ENCODE peak calls at places on chromosomes 16 and 17, in seven cellular contexts. X is endodermal cell, B is dorsolateral prefrontal cortex, U is retinal pigment epithelial cell, F is fibroblast of pulmonary artery, V is AG10803, Q is osteoblast. Z is an unnamed sample.

GRCh38 chr17:1714980-1715802 is 5.0 kb upstream of the TLCD2 start:
- DNase-seq in Q (peak), U (no peak), V (peak), B (no peak), X (peak), F (peak), Z (no peak)

GRCh38 chr17:31533546-31534155 is 142.2 kb downstream of the RAB11FIP4 start:
- DNase-seq in U (no peak), F (peak), Q (peak), X (peak), V (peak), B (no peak), Z (no peak)

GRCh38 chr16:75341934-75342811 is 90.7 kb upstream of the BCAR1 start:
- DNase-seq in V (peak), Q (peak), F (peak), U (peak), B (no peak), X (no peak), Z (no peak)

GRCh38 chr17:21524211-21524591 is 148.0 kb downstream of the KCNJ12 start:
- DNase-seq in U (peak), X (peak), F (peak), B (no peak), V (no peak), Q (no peak), Z (no peak)

GRCh38 chr16:87305505-87306391 is 11.4 kb downstream of the C16orf95 start:
- DNase-seq in Q (peak), B (no peak), X (peak), F (peak), U (no peak), V (peak), Z (peak)

GRCh38 chr17:39738568-39738901 is 797 bp downstream of the GRB7 start:
- DNase-seq in F (no peak), U (no peak), B (no peak), X (peak), V (no peak), Q (no peak), Z (no peak)

GRCh38 chr16:27963471-27963965 is 100.0 kb downstream of the GSG1L start:
- DNase-seq in Q (no peak), U (no peak), F (no peak), X (no peak), V (no peak), B (no peak), Z (no peak)

GRCh38 chr16:87391324-87391949 is 699 bp upstream of the MAP1LC3B start:
- DNase-seq in U (no peak), V (peak), B (no peak), F (peak), Q (peak), X (peak), Z (peak)

GRCh38 chr17:31061678-31062077 is 33.1 kb upstream of the NF1 start:
- DNase-seq in X (peak), U (no peak), V (no peak), F (no peak), Q (no peak), B (no peak), Z (no peak)

GRCh38 chr17:1012823-1013728 is 16.1 kb downstream of the TIMM22 start:
- DNase-seq in X (no peak), U (no peak), B (no peak), Q (peak), F (no peak), V (no peak), Z (peak)

GRCh38 chr16:62149646-62150045 is 113.4 kb upstream of the CDH8 start:
- DNase-seq in U (peak), V (peak), X (no peak), B (no peak), Q (no peak), F (no peak), Z (no peak)

GRCh38 chr17:75308732-75309629 is 19.7 kb upstream of the SLC25A19 start:
- DNase-seq in B (no peak), U (no peak), V (no peak), Q (peak), F (no peak), X (no peak), Z (no peak)

GRCh38 chr17:42682400-42683384 is at the start of gene CNTNAP1:
- DNase-seq in F (peak), B (no peak), X (peak), Q (peak), U (no peak), V (peak), Z (no peak)

GRCh38 chr17:21125862-21126261 is 902 bp upstream of the DHRS7B start:
- DNase-seq in F (no peak), B (no peak), Q (no peak), U (no peak), X (no peak), V (no peak), Z (no peak)

GRCh38 chr17:3843935-3844516 is 2.0 kb downstream of the NCBP3 start:
- DNase-seq in U (no peak), V (peak), Q (peak), B (no peak), X (peak), F (peak), Z (no peak)

DNA sequence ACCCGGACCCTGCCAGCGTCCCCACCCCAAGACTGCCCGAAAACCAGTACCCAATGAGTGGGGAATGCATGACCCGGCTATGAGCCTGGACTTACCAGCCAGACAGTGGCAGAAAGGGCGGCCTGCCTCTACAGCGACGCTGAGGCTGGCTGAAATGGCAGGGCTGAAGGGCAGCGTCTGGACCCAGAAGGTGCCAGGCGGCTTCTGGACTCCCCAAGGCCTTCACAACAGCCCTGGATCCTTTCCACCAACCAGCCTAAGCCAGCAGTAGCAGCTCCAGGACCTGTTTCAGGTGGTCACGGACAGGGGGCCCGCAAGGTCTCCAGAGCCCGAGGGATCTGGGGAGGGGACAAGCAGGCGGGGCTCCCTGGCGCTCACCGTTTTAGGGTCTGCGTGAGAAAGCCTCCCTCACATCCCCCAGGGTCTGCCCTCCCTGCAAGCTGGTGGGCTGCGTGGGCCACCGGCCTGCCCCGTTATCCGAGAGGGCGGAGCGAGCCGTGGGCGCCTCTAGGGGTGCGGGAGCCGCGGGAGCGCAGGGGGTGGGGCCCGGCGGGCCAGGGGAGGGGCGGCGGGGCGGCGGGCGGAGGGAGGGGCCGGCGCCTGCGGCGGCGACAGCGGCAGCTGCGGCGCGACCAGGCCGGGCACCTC is at the start of gene RIPOR1:
- DNase-seq in V (peak), F (no peak), B (no peak), X (peak), U (no peak), Q (peak), Z (no peak)
- TF ChIP-seq CTCF in V (peak), F (no peak), B (no peak), X (no peak), U (no peak), Q (no peak), Z (no peak)

GRCh38 chr17:62627219-62627903 is at the start of gene MRC2:
- DNase-seq in F (peak), B (no peak), Q (peak), V (peak), U (no peak), X (peak), Z (no peak)
- TF ChIP-seq CTCF in F (no peak), B (no peak), Q (no peak), V (no peak), U (no peak), X (peak), Z (peak)

GRCh38 chr17:82914375-82914774 is 74.6 kb upstream of the ZNF750 start:
- DNase-seq in V (peak), B (no peak), F (no peak), U (no peak), Q (peak), X (no peak), Z (no peak)
- TF ChIP-seq CTCF in V (peak), B (no peak), F (peak), U (no peak), Q (peak), X (no peak), Z (no peak)

GRCh38 chr16:30457743-30458560 is 12.3 kb upstream of the SEPHS2 start:
- DNase-seq in X (no peak), B (no peak), V (no peak), Q (no peak), F (no peak), U (no peak), Z (no peak)

GRCh38 chr16:30456302-30456701 is 10.6 kb upstream of the SEPHS2 start:
- DNase-seq in U (no peak), X (no peak), V (no peak), F (no peak), B (no peak), Q (no peak), Z (no peak)

GRCh38 chr16:30458561-30459394 is 13.1 kb upstream of the SEPHS2 start:
- DNase-seq in U (no peak), V (no peak), X (no peak), F (no peak), Q (no peak), B (no peak), Z (no peak)

GRCh38 chr16:30459456-30459855 is 13.1 kb upstream of the ITGAL start:
- DNase-seq in U (no peak), B (no peak), Q (no peak), X (no peak), V (no peak), F (no peak), Z (no peak)

GRCh38 chr16:30457256-30457655 is 11.6 kb upstream of the SEPHS2 start:
- DNase-seq in B (no peak), F (no peak), X (no peak), U (no peak), Q (no peak), V (no peak), Z (no peak)
- TF ChIP-seq CTCF in B (no peak), F (no peak), X (no peak), U (no peak), Q (no peak), V (no peak), Z (no peak)

GRCh38 chr17:79671387-79671752 is 59.4 kb upstream of the ENPP7 start:
- DNase-seq in F (no peak), B (no peak), U (no peak), Q (peak), V (no peak), X (no peak), Z (peak)
- TF ChIP-seq CTCF in F (no peak), B (no peak), U (no peak), Q (no peak), V (no peak), X (peak), Z (no peak)

DNA sequence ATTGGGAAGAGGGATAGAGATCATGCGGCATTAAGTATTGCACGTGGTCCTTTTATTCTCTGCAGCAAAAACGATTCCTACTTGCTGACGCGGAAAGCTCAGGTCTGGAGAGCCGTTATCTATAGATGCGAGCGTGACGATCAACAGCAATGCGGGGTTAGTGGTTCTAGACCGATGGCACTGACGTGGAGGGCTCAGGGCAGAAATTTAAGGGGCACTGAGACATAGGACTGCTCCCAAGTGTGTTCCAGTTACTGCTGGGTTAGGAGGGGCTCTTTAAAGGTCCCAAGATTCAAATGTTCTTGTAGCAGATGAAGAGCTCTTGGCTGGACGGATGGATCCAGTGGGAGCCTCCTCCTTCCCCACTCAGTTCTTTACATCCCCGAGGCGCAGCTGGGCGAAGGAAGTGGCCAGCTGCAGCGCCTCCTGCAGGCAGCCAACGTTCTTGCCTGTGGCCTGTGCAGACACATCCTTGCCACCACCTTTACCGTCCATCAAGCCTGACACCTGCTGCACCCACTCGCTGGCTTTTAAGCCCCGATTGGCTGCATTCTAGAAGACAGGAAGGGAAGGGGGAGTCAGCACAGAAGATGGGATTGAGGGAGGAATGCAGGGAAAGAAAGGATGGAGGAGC is 732 bp upstream of the EXOSC6 start:
- DNase-seq in F (peak), Q (peak), V (peak), B (no peak), X (peak), U (no peak), Z (peak)
- TF ChIP-seq CTCF in F (peak), Q (peak), V (peak), B (no peak), X (peak), U (peak), Z (peak)

GRCh38 chr17:63435681-63436522 is 10.2 kb downstream of the CYB561 start:
- DNase-seq in X (peak), U (no peak), B (no peak), F (no peak), V (no peak), Q (peak), Z (peak)

GRCh38 chr17:63433746-63434591 is 12.1 kb downstream of the CYB561 start:
- DNase-seq in B (no peak), U (no peak), Q (peak), V (peak), F (peak), X (no peak), Z (peak)

GRCh38 chr17:63437287-63438091 is 8.6 kb downstream of the CYB561 start:
- DNase-seq in X (no peak), Q (peak), V (peak), B (no peak), F (no peak), U (no peak), Z (peak)

GRCh38 chr17:63436523-63437110 is 9.5 kb downstream of the CYB561 start:
- DNase-seq in U (no peak), F (peak), B (no peak), V (no peak), X (peak), Q (peak), Z (peak)

GRCh38 chr17:63434951-63435571 is 11.0 kb downstream of the CYB561 start:
- DNase-seq in F (peak), X (peak), U (no peak), V (no peak), B (peak), Q (peak), Z (peak)
- TF ChIP-seq CTCF in F (peak), X (peak), U (peak), V (peak), B (no peak), Q (peak), Z (peak)

GRCh38 chr16:56588781-56589140 is 567 bp upstream of the MT3 start:
- DNase-seq in V (no peak), X (no peak), F (no peak), B (no peak), Q (no peak), U (no peak), Z (no peak)

GRCh38 chr16:56584276-56584675 is 5.1 kb upstream of the MT3 start:
- DNase-seq in V (no peak), B (no peak), Q (no peak), F (no peak), X (no peak), U (no peak), Z (no peak)

GRCh38 chr16:56580391-56581048 is 8.8 kb upstream of the MT3 start:
- DNase-seq in B (no peak), F (no peak), U (no peak), V (no peak), X (no peak), Q (no peak), Z (no peak)

GRCh38 chr16:56589141-56590039 is at the start of gene MT3:
- DNase-seq in U (no peak), B (peak), X (peak), F (no peak), Q (no peak), V (no peak), Z (no peak)

GRCh38 chr16:56583351-56583910 is 5.9 kb upstream of the MT3 start:
- DNase-seq in V (no peak), F (no peak), U (no peak), B (no peak), X (peak), Q (no peak), Z (no peak)
- TF ChIP-seq CTCF in V (no peak), F (no peak), U (no peak), B (no peak), X (no peak), Q (no peak), Z (no peak)

DNA sequence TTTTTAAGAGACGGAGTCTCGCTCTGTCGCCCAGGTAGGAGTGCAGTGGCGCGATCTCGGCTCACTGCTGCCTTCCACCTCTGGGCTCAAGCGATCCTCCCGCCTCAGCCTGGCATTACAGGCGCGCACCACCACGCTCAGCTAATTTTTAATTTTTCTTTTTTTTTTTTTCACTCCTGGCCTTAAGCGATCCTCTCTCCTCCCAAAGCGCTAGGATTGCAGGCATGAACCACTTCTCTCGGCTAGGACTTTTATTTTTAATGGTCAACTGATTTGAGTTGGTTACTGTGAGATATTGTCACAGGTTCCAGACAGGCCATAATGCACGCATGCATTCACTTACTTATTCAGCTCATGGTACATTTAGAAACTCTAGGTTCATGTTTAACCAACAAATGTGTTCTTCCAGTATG is 888 bp downstream of the PIGW start:
- DNase-seq in B (no peak), Q (no peak), F (no peak), X (no peak), U (no peak), V (no peak), Z (no peak)
- TF ChIP-seq CTCF in B (no peak), Q (no peak), F (no peak), X (no peak), U (no peak), V (no peak), Z (peak)